ENCODE peak calls at places on chromosomes 13 and 19, in seven cellular contexts. C is nucleus accumbens, E is B cell, V is brain microvascular endothelial cell, Q is HT1080, U is posterior cingulate gyrus, I is epithelial cell of esophagus. T is an unnamed sample.

GRCh38 chr13:76939215-76939614 is 9.1 kb upstream of the ACOD1 start:
- DNase-seq in C (no peak), E (no peak), V (no peak), Q (no peak), U (no peak), I (peak; percentile 60), T (no peak)

GRCh38 chr13:76029088-76029487 is 393.0 kb downstream of the LMO7 start:
- DNase-seq in C (no peak), E (no peak), V (no peak), Q (no peak), U (no peak), I (no peak), T (no peak)

GRCh38 chr19:53131732-53132131 is 978 bp downstream of the ZNF415 start:
- DNase-seq in C (no peak), E (no peak), V (no peak), Q (no peak), U (no peak), I (no peak), T (no peak)

GRCh38 chr19:41352609-41353465 is 885 bp downstream of the TGFB1 start:
- DNase-seq in C (no peak), E (peak; percentile 85), V (peak; percentile 17), Q (peak; percentile 54), U (no peak), I (peak; percentile 62), T (no peak)

GRCh38 chr13:33349314-33349995 is 63.9 kb upstream of the STARD13 start:
- DNase-seq in C (no peak), E (no peak), V (peak; percentile 5), Q (no peak), U (no peak), I (no peak), T (no peak)

GRCh38 chr19:10518444-10519361 is 1.5 kb upstream of the S1PR5 start:
- DNase-seq in C (peak; percentile 46), E (no peak), V (no peak), Q (no peak), U (no peak), I (no peak), T (no peak)

GRCh38 chr19:43763473-43763939 is 8.7 kb upstream of the SMG9 start:
- DNase-seq in C (no peak), E (no peak), V (no peak), Q (peak; percentile 45), U (no peak), I (peak; percentile 36), T (no peak)

GRCh38 chr13:20206065-20206725 is 13.5 kb upstream of the GJB2 start:
- DNase-seq in C (no peak), E (no peak), V (no peak), Q (no peak), U (no peak), I (no peak), T (no peak)

GRCh38 chr19:14416743-14417214 is 2.4 kb downstream of the DDX39A start:
- DNase-seq in C (no peak), E (no peak), V (no peak), Q (no peak), U (no peak), I (peak; percentile 80), T (no peak)

GRCh38 chr19:18848860-18849661 is 17.3 kb downstream of the UPF1 start:
- DNase-seq in C (peak; percentile 45), E (peak; percentile 52), V (peak; percentile 30), Q (no peak), U (peak; percentile 63), I (peak; percentile 31), T (no peak)

GRCh38 chr19:57280913-57281425 is 684 bp downstream of the ZNF460 start:
- DNase-seq in C (no peak), E (no peak), V (no peak), Q (no peak), U (no peak), I (peak; percentile 16), T (no peak)

GRCh38 chr19:46746281-46746965 is at the start of gene STRN4:
- DNase-seq in C (no peak), E (peak; percentile 49), V (no peak), Q (no peak), U (no peak), I (peak; percentile 51), T (no peak)

GRCh38 chr13:33999830-34000605 is 182.1 kb downstream of the RFC3 start:
- DNase-seq in C (no peak), E (no peak), V (no peak), Q (no peak), U (no peak), I (no peak), T (no peak)

GRCh38 chr13:63497601-63498000 is 2082.0 kb upstream of the PCDH20 start:
- DNase-seq in C (no peak), E (no peak), V (no peak), Q (no peak), U (no peak), I (no peak), T (no peak)

GRCh38 chr19:11581740-11582139 is 4.3 kb upstream of the ACP5 start:
- DNase-seq in C (no peak), E (peak; percentile 94), V (peak; percentile 10), Q (no peak), U (no peak), I (no peak), T (no peak)

GRCh38 chr13:43087960-43088580 is 64.7 kb downstream of the DNAJC15 start:
- DNase-seq in C (no peak), E (peak; percentile 38), V (peak; percentile 19), Q (no peak), U (no peak), I (peak; percentile 6), T (no peak)

GRCh38 chr19:41529484-41530183 is 46.3 kb upstream of the CEACAM21 start:
- DNase-seq in C (no peak), E (no peak), V (no peak), Q (no peak), U (no peak), I (no peak), T (no peak)

GRCh38 chr13:27621116-27621365 is 651 bp upstream of the POLR1D start:
- DNase-seq in C (no peak), E (no peak), V (no peak), Q (peak; percentile 71), U (no peak), I (peak; percentile 70), T (no peak)

GRCh38 chr19:35403116-35403760 is 32.4 kb downstream of the GPR42 start:
- DNase-seq in C (no peak), E (no peak), V (no peak), Q (no peak), U (no peak), I (no peak), T (no peak)

GRCh38 chr13:30864352-30865130 is 41.5 kb upstream of the MEDAG start:
- DNase-seq in C (no peak), E (no peak), V (peak; percentile 96), Q (peak; percentile 51), U (no peak), I (peak; percentile 53), T (peak; percentile 93)

GRCh38 chr19:45955905-45956608 is 17.6 kb downstream of the NOVA2 start:
- DNase-seq in C (peak; percentile 83), E (no peak), V (peak; percentile 13), Q (peak; percentile 86), U (no peak), I (peak; percentile 70), T (no peak)

GRCh38 chr13:97256343-97256783 is 34.2 kb downstream of the MBNL2 start:
- DNase-seq in C (no peak), E (no peak), V (peak; percentile 91), Q (peak; percentile 94), U (no peak), I (peak; percentile 80), T (peak; percentile 97)

GRCh38 chr13:76972430-76972829 is 19.5 kb upstream of the CLN5 start:
- DNase-seq in C (no peak), E (no peak), V (no peak), Q (no peak), U (no peak), I (no peak), T (no peak)

GRCh38 chr19:47697863-47698609 is 15.2 kb upstream of the EHD2 start:
- DNase-seq in C (peak; percentile 82), E (no peak), V (peak; percentile 66), Q (peak; percentile 88), U (peak; percentile 82), I (peak; percentile 81), T (peak; percentile 32)

GRCh38 chr13:42420304-42420703 is 148.4 kb downstream of the AKAP11 start:
- DNase-seq in C (no peak), E (no peak), V (no peak), Q (no peak), U (no peak), I (no peak), T (no peak)

GRCh38 chr19:7918615-7919421 is 1.3 kb upstream of the SNAPC2 start:
- DNase-seq in C (no peak), E (no peak), V (no peak), Q (no peak), U (no peak), I (no peak), T (no peak)

GRCh38 chr19:645912-646797 is 6.5 kb downstream of the FGF22 start:
- DNase-seq in C (no peak), E (no peak), V (no peak), Q (no peak), U (no peak), I (no peak), T (no peak)